ENCODE peak calls at places on chromosomes 11 and 22, in seven cellular contexts. S, B, X, E, K, A and M are unnamed samples.

GRCh38 chr11:20599424-20600346 is at the start of gene SLC6A5:
- DNase-seq in S (no peak), K (peak; percentile 19), X (peak; percentile 93), E (peak; percentile 11), A (peak; percentile 68), B (peak; percentile 40), M (peak; percentile 53)

GRCh38 chr11:115980747-115981475 is 476.7 kb upstream of the CADM1 start:
- DNase-seq in B (no peak), A (no peak), E (peak; percentile 3), X (no peak), S (no peak), K (no peak), M (no peak)

GRCh38 chr22:31623634-31624312 is 38.2 kb downstream of the PISD start:
- DNase-seq in B (no peak), X (no peak), K (no peak), S (no peak), A (no peak), E (no peak), M (no peak)

GRCh38 chr11:4184163-4184916 is 89.7 kb downstream of the RRM1 start:
- DNase-seq in A (peak; percentile 89), E (no peak), K (peak; percentile 9), X (no peak), S (no peak), B (no peak), M (no peak)

GRCh38 chr11:74311352-74311926 is at the start of gene P4HA3:
- DNase-seq in E (peak; percentile 51), B (peak; percentile 21), X (peak; percentile 85), S (no peak), A (peak; percentile 78), K (peak; percentile 28), M (peak; percentile 79)

GRCh38 chr22:48536691-48537591 is 1290.7 kb downstream of the BRD1 start:
- DNase-seq in E (peak; percentile 20), K (no peak), A (no peak), X (no peak), B (no peak), S (no peak), M (no peak)

GRCh38 chr11:121040614-121041002 is 16.7 kb downstream of the TBCEL start:
- DNase-seq in X (no peak), K (no peak), E (no peak), B (no peak), S (no peak), A (no peak), M (no peak)

GRCh38 chr22:16959345-16959930 is 48.6 kb downstream of the GAB4 start:
- DNase-seq in E (no peak), A (no peak), X (no peak), B (no peak), K (no peak), S (no peak), M (peak; percentile 18)

GRCh38 chr22:37196539-37197450 is 8.7 kb upstream of the C1QTNF6 start:
- DNase-seq in X (no peak), S (peak; percentile 73), B (peak; percentile 72), K (peak; percentile 79), E (peak; percentile 84), A (peak; percentile 92), M (no peak)

GRCh38 chr11:14506532-14506931 is 6.9 kb upstream of the COPB1 start:
- DNase-seq in B (no peak), E (peak; percentile 62), X (no peak), A (no peak), K (peak; percentile 51), S (no peak), M (no peak)

GRCh38 chr11:125871391-125872137 is 15.9 kb upstream of the HYLS1 start:
- DNase-seq in B (no peak), K (peak; percentile 31), E (peak; percentile 22), X (peak; percentile 79), S (no peak), A (no peak), M (no peak)

GRCh38 chr22:40407831-40408717 is 37.7 kb downstream of the SGSM3 start:
- DNase-seq in X (no peak), S (no peak), E (no peak), A (no peak), B (peak; percentile 33), K (no peak), M (peak; percentile 31)

GRCh38 chr11:33753304-33753703 is 17.1 kb upstream of the CD59 start:
- DNase-seq in S (no peak), X (no peak), B (no peak), K (peak; percentile 88), A (no peak), E (peak; percentile 85), M (peak; percentile 47)

GRCh38 chr11:16945671-16946469 is 68.3 kb downstream of the PLEKHA7 start:
- DNase-seq in E (peak; percentile 46), X (peak; percentile 45), B (peak; percentile 57), A (peak; percentile 73), K (peak; percentile 34), S (no peak), M (peak; percentile 75)

DNA sequence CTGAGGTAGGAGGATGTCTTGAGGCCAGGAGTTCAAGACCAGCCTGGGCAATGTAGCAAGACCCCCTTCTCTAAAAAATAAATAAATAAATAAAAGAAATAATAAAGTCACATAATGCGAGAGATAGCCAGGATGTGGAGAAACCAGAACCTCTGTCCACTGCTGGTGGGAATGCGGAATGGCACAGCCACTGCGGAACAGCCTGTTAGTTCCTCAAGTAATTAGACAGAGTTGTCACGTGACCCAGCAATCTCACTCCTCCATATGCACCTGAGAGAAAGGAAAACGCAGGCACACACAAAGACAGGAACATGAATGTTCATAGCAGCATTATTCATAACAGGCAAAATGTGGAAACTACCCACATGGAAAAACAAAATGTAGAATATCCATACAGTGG is 27.5 kb downstream of the LIF start:
- DNase-seq in A (no peak), E (no peak), S (no peak), X (no peak), B (no peak), K (no peak), M (no peak)
- TF ChIP-seq CTCF in A (no peak), E (peak; percentile 23), S (no peak), X (no peak), B (no peak), K (peak; percentile 24), M (no peak)

GRCh38 chr11:124276081-124276480 is 19.9 kb downstream of the OR8G5 start:
- DNase-seq in K (peak; percentile 82), X (no peak), S (no peak), A (no peak), E (peak; percentile 95), B (no peak), M (no peak)

GRCh38 chr11:124277207-124277606 is 21.0 kb downstream of the OR8G5 start:
- DNase-seq in B (no peak), A (no peak), X (no peak), K (no peak), E (no peak), S (no peak), M (no peak)

GRCh38 chr11:124274000-124274399 is 17.8 kb downstream of the OR8G5 start:
- DNase-seq in K (no peak), A (no peak), S (no peak), X (no peak), B (no peak), E (no peak), M (no peak)

GRCh38 chr11:124278261-124278660 is 22.1 kb downstream of the OR8G5 start:
- DNase-seq in B (no peak), X (no peak), K (peak; percentile 35), A (no peak), E (peak; percentile 10), S (no peak), M (no peak)

DNA sequence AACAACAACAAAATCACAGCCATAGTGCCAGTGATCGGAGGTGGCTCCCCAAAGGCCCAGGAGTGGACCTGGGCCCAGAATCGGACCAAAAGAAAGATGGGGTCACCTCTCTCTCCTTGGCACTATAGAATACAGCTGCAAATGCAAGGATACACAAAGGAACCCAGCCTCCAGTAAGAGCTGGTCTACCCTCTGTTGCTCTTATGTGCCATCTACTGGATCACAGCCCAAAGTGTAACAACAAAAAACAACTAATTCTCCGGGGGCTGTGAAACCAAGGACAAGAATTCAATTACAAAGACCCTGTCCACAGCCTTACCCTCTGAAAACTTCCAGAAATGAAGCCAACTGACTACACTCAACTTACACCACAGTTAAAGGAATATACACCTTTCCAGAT is 21.6 kb downstream of the OR8G5 start:
- DNase-seq in A (no peak), E (no peak), B (peak; percentile 4), K (no peak), X (no peak), S (no peak), M (no peak)
- TF ChIP-seq CTCF in A (no peak), E (no peak), B (no peak), K (no peak), X (no peak), S (no peak), M (no peak)

DNA sequence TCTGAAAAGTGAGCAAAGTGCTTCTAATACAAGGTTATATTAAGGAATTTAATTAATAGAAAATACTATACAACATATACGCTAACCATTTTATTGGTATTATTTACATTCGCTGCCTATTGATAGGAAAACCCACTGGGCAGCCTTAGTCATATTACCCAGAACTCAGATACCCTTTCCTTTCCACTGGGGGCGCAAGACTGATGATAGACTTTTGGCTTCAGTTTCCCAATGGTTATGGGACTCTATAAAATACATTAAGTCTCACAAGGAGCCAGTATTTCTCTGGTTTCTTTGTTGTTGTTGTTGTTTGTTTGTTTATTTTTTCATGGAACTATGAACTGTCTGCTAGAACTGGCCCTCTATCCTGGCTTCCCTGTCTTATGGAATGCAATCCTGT is 471.1 kb upstream of the KIRREL3 start:
- DNase-seq in K (no peak), A (no peak), X (no peak), B (no peak), E (no peak), S (no peak), M (no peak)
- TF ChIP-seq CTCF in K (no peak), A (no peak), X (peak; percentile 16), B (no peak), E (no peak), S (no peak), M (no peak)

GRCh38 chr22:19085233-19086043 is 36.8 kb downstream of the DGCR2 start:
- DNase-seq in S (no peak), B (peak; percentile 29), E (peak; percentile 45), A (no peak), K (peak; percentile 52), X (no peak), M (peak; percentile 72)
- TF ChIP-seq CTCF in S (peak; percentile 50), B (peak; percentile 48), E (peak; percentile 63), A (peak; percentile 48), K (peak; percentile 49), X (no peak), M (peak; percentile 55)